ENCODE peak calls at places on chromosomes 5 and 9, in four cellular contexts. H, Q, T and O are unnamed samples. For H3K9me3, the result is how much of the 10 kb centered on the place peaks cover.

GRCh38 chr5:111017731-111018130 is 53.8 kb upstream of the TSLP start:
- DNase-seq in H (no peak), Q (peak), T (no peak), O (no peak)

GRCh38 chr5:16862777-16863176 is 73.3 kb downstream of the MYO10 start:
- DNase-seq in H (no peak), Q (no peak), T (no peak), O (no peak)

GRCh38 chr9:8338249-8338721 is 538.7 kb upstream of the DMAC1 start:
- DNase-seq in H (peak), Q (no peak), T (no peak), O (no peak)

GRCh38 chr5:169997736-169998284 is 17.5 kb upstream of the INSYN2B start:
- DNase-seq in H (no peak), Q (no peak), T (no peak), O (no peak)

GRCh38 chr5:124343451-124343867 is 403.0 kb downstream of the ZNF608 start:
- DNase-seq in H (no peak), Q (peak), T (no peak), O (no peak)

GRCh38 chr5:59542841-59543825 is 350.4 kb downstream of the PDE4D start:
- DNase-seq in H (peak), Q (no peak), T (no peak), O (no peak)

GRCh38 chr5:11037941-11038340 is 276.9 kb upstream of the DAP start:
- DNase-seq in H (no peak), Q (no peak), T (no peak), O (no peak)

GRCh38 chr5:130227699-130228098 is 323.4 kb downstream of the CHSY3 start:
- DNase-seq in H (no peak), Q (no peak), T (no peak), O (no peak)

GRCh38 chr5:176499273-176499672 is 37.9 kb downstream of the RNF44 start:
- DNase-seq in H (no peak), Q (no peak), T (no peak), O (no peak)

GRCh38 chr9:114050646-114051045 is 27.5 kb downstream of the AMBP start:
- DNase-seq in H (peak), Q (no peak), T (peak), O (no peak)

GRCh38 chr5:124902097-124902821 is 155.8 kb upstream of the ZNF608 start:
- DNase-seq in H (no peak), Q (no peak), T (no peak), O (peak)

GRCh38 chr5:141319699-141320098 is 885 bp downstream of the TAF7 start:
- DNase-seq in H (no peak), Q (no peak), T (no peak), O (peak)

GRCh38 chr5:141319202-141319601 is 1.4 kb downstream of the TAF7 start:
- DNase-seq in H (no peak), Q (no peak), T (no peak), O (no peak)

DNA sequence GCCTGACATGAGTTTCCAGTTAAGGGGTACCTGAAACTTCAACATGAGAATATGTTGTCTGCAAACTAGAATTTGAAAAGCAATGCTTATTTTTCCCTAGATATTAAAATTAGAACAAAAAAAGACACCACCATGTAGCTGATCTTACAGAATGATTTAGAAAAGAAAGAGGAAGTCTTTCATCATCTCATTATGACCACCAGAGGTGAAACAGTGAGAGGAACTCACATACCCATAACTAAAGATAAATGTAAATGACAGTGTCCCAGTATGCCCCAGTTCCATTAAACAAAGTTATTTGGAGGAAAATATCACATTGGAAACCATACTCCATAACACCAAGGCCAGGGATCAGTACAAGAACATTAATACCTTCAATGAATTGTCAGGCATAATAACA is 6.9 kb downstream of the TAF7 start:
- DNase-seq in H (no peak), Q (no peak), T (no peak), O (no peak)
- H3K9me3 ChIP-seq in H (under half), Q (under half), T (half or more), O (half or more)

GRCh38 chr9:135240871-135241311 is 153.4 kb downstream of the OLFM1 start:
- DNase-seq in H (no peak), Q (no peak), T (peak), O (no peak)

GRCh38 chr9:135244271-135244691 is 156.8 kb downstream of the OLFM1 start:
- DNase-seq in H (peak), Q (no peak), T (peak), O (no peak)

GRCh38 chr9:135243201-135244190 is 156.0 kb downstream of the OLFM1 start:
- DNase-seq in H (no peak), Q (no peak), T (peak), O (no peak)

GRCh38 chr9:135241381-135242380 is 154.2 kb downstream of the OLFM1 start:
- DNase-seq in H (no peak), Q (no peak), T (peak), O (no peak)

DNA sequence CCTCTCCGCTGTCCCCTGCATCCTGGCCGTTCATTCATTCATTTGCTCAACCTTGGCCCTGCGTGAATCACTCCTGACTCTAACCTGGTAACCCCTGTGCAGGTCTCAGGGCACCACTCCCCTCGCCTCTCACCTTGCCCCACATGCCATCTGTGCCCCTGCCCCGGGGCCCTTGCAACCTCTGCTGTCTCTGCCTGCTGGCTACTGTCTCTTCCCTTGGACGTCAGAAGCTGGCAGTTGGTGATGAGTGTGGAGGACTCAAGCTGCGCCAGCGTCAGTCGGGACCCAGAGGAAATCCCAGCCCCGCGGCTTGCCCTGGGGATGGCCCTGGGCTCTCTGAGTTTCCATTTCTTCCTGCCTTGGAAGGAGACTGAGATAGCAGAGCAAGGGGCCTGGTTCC is 154.9 kb downstream of the OLFM1 start:
- DNase-seq in H (no peak), Q (no peak), T (peak), O (no peak)
- H3K9me3 ChIP-seq in H (under half), Q (under half), T (under half), O (under half)

GRCh38 chr5:65954200-65954599 is 27.8 kb downstream of the ERBIN start:
- DNase-seq in H (no peak), Q (no peak), T (no peak), O (no peak)
- H3K9me3 ChIP-seq in H (under half), Q (under half), T (under half), O (under half)

DNA sequence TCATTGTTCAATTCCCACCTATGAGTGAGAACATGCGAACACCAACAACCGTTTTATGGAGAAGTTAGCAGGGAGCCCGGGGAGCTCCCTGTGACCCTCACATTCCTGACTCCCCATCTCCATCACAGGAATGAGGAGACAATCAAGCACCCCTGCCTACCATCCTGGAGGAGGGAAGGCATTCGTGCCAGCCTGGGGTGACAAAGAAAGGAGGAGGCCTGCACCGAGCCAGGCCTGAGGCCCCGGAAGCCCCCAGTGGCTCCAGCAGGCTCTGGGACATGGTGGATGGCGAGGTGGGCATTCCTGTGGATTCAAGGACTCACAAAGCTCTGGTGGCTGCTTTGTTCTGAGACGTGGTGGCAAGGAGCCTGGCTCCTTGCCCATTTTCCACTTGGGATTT is 36.5 kb upstream of the UGT3A1 start:
- DNase-seq in H (no peak), Q (no peak), T (no peak), O (no peak)
- H3K9me3 ChIP-seq in H (under half), Q (under half), T (under half), O (under half)

GRCh38 chr9:75376855-75377254 is 288.5 kb downstream of the OSTF1 start:
- DNase-seq in H (no peak), Q (no peak), T (no peak), O (no peak)
- H3K9me3 ChIP-seq in H (under half), Q (under half), T (under half), O (under half)

GRCh38 chr5:141269195-141269594 is 24.0 kb downstream of the PCDHB15 start:
- DNase-seq in H (no peak), Q (no peak), T (no peak), O (no peak)

DNA sequence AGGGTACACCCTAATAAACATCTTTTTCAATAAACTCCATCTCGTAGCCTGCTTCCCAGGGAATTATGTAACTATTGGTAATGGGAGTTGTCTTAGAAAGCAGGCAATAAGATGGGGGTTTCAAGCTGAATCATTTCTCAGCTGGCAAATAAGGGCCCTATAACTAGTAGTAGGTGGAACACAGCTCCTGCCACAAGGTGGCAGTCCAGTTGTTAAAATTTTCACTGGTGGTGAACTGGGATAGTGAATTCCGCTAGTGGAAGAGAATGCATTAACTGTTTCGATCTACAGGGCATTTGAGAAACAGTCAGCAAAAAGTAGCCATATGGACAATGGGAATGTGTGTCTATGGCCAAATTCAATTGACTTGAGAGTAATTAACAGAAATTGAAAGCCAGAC is 27.7 kb downstream of the PCDHB15 start:
- DNase-seq in H (no peak), Q (no peak), T (no peak), O (peak)
- H3K9me3 ChIP-seq in H (under half), Q (under half), T (half or more), O (under half)

DNA sequence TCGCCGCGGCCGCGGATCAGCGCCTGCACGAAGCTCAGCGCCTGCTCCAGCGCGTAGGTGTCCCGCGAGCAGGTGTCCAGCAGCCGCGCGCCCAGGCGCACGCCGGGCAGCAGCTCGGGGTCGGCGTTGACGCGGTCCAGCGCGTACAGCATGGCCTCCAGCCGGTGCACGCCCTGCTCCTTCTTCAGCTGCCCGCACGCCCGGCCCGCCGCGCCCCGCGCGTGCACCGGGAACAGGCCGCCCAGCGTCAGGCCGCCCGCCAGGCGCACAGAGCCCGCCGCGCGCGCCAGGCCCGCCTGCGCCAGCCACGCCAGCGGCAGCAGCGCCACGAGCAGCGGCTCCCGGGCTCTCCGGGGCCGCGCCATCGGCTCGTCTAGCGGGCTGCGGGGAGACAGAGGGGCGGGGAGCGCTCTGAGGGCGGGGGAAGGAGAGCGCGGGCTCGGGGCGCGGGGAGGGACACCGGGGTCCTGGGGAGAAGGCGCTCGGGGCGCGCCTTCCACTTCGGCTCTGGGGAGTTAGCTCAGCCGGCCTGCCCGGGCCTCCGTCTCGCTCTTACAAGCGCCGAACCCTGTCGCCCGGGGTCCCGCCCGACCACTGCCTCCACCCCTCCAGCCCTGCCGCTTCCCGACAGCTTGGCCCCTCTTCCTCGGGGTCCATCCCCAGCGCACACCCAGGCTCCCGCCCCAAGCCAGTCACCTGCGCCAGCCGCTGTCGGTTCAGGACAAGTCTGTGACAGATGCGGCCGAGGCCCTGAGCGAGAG is at the start of gene GRM6:
- DNase-seq in H (no peak), Q (no peak), T (no peak), O (no peak)
- H3K9me3 ChIP-seq in H (under half), Q (under half), T (under half), O (under half)